ENCODE peak calls at places on chromosomes 4 and X, in six cellular contexts. One of them, this sample, is unnamed.

GRCh38 chr4:113288691-113289090 is 239.2 kb downstream of the ANK2 start:
- DNase-seq in heart left ventricle: no peak
- DNase-seq in fibroblast of mammary gland: no peak
- DNase-seq in AG10803: peak
- DNase-seq in AG09309: no peak
- DNase-seq in adrenal gland: no peak
- DNase-seq in this sample: no peak

GRCh38 chr4:46909078-46909477 is at the start of gene COX7B2:
- DNase-seq in heart left ventricle: no peak
- DNase-seq in fibroblast of mammary gland: no peak
- DNase-seq in AG10803: no peak
- DNase-seq in AG09309: no peak
- DNase-seq in adrenal gland: no peak
- DNase-seq in this sample: no peak

GRCh38 chr4:112449708-112450107 is 66.3 kb downstream of the NEUROG2 start:
- DNase-seq in heart left ventricle: no peak
- DNase-seq in fibroblast of mammary gland: no peak
- DNase-seq in AG10803: no peak
- DNase-seq in AG09309: no peak
- DNase-seq in adrenal gland: no peak
- DNase-seq in this sample: no peak

GRCh38 chr4:47704693-47705325 is 133.1 kb downstream of the CORIN start:
- DNase-seq in heart left ventricle: peak
- DNase-seq in fibroblast of mammary gland: peak
- DNase-seq in AG10803: peak
- DNase-seq in AG09309: no peak
- DNase-seq in adrenal gland: peak
- DNase-seq in this sample: no peak

GRCh38 chrX:136126371-136126770 is 21.0 kb upstream of the FHL1 start:
- DNase-seq in heart left ventricle: no peak
- DNase-seq in fibroblast of mammary gland: no peak
- DNase-seq in AG10803: no peak
- DNase-seq in AG09309: no peak
- DNase-seq in adrenal gland: no peak
- DNase-seq in this sample: no peak

GRCh38 chr4:33068539-33068938 is 2348.4 kb downstream of the PCDH7 start:
- DNase-seq in heart left ventricle: no peak
- DNase-seq in fibroblast of mammary gland: no peak
- DNase-seq in AG10803: no peak
- DNase-seq in AG09309: no peak
- DNase-seq in adrenal gland: no peak
- DNase-seq in this sample: no peak

GRCh38 chr4:177118596-177118995 is 191.1 kb upstream of the NEIL3 start:
- DNase-seq in heart left ventricle: peak
- DNase-seq in fibroblast of mammary gland: peak
- DNase-seq in AG10803: peak
- DNase-seq in AG09309: peak
- DNase-seq in adrenal gland: no peak
- DNase-seq in this sample: peak

GRCh38 chrX:68284281-68284904 is 148.9 kb downstream of the OPHN1 start:
- DNase-seq in heart left ventricle: no peak
- DNase-seq in fibroblast of mammary gland: peak
- DNase-seq in AG10803: no peak
- DNase-seq in AG09309: no peak
- DNase-seq in adrenal gland: no peak
- DNase-seq in this sample: no peak

GRCh38 chrX:112867570-112867969 is 26.9 kb upstream of the AMOT start:
- DNase-seq in heart left ventricle: no peak
- DNase-seq in fibroblast of mammary gland: no peak
- DNase-seq in AG10803: no peak
- DNase-seq in AG09309: no peak
- DNase-seq in adrenal gland: no peak
- DNase-seq in this sample: no peak

GRCh38 chr4:34091451-34091850 is 2152.9 kb downstream of the ARAP2 start:
- DNase-seq in heart left ventricle: no peak
- DNase-seq in fibroblast of mammary gland: peak
- DNase-seq in AG10803: no peak
- DNase-seq in AG09309: no peak
- DNase-seq in adrenal gland: no peak
- DNase-seq in this sample: no peak

GRCh38 chrX:110992611-110993010 is 103.4 kb upstream of the PAK3 start:
- DNase-seq in heart left ventricle: no peak
- DNase-seq in fibroblast of mammary gland: peak
- DNase-seq in AG10803: peak
- DNase-seq in AG09309: no peak
- DNase-seq in adrenal gland: peak
- DNase-seq in this sample: no peak

GRCh38 chr4:131348258-131348657 is 1800.8 kb upstream of the PCDH10 start:
- DNase-seq in heart left ventricle: no peak
- DNase-seq in fibroblast of mammary gland: no peak
- DNase-seq in AG10803: no peak
- DNase-seq in AG09309: no peak
- DNase-seq in adrenal gland: no peak
- DNase-seq in this sample: no peak

GRCh38 chrX:101257448-101258259 is 33.5 kb downstream of the TAF7L start:
- DNase-seq in heart left ventricle: no peak
- DNase-seq in fibroblast of mammary gland: peak
- DNase-seq in AG10803: peak
- DNase-seq in AG09309: no peak
- DNase-seq in adrenal gland: no peak
- DNase-seq in this sample: no peak

GRCh38 chrX:42085836-42086235 is 162.5 kb upstream of the CASK start:
- DNase-seq in heart left ventricle: no peak
- DNase-seq in fibroblast of mammary gland: no peak
- DNase-seq in AG10803: no peak
- DNase-seq in AG09309: no peak
- DNase-seq in adrenal gland: no peak
- DNase-seq in this sample: no peak

GRCh38 chr4:113278324-113278934 is 229.0 kb downstream of the ANK2 start:
- DNase-seq in heart left ventricle: peak
- DNase-seq in fibroblast of mammary gland: peak
- DNase-seq in AG10803: peak
- DNase-seq in AG09309: no peak
- DNase-seq in adrenal gland: peak
- DNase-seq in this sample: no peak

GRCh38 chrX:39144965-39145364 is 343.7 kb downstream of the MID1IP1 start:
- DNase-seq in heart left ventricle: no peak
- DNase-seq in fibroblast of mammary gland: peak
- DNase-seq in AG10803: peak
- DNase-seq in AG09309: no peak
- DNase-seq in adrenal gland: no peak
- DNase-seq in this sample: no peak

GRCh38 chrX:56113785-56114436 is 118.2 kb upstream of the KLF8 start:
- DNase-seq in heart left ventricle: no peak
- DNase-seq in fibroblast of mammary gland: no peak
- DNase-seq in AG10803: no peak
- DNase-seq in AG09309: no peak
- DNase-seq in adrenal gland: no peak
- DNase-seq in this sample: no peak

GRCh38 chrX:82031250-82031649 is 829.3 kb downstream of the SH3BGRL start:
- DNase-seq in heart left ventricle: no peak
- DNase-seq in fibroblast of mammary gland: no peak
- DNase-seq in AG10803: no peak
- DNase-seq in AG09309: no peak
- DNase-seq in adrenal gland: no peak
- DNase-seq in this sample: no peak

GRCh38 chr4:176635372-176636261 is 157.1 kb downstream of the VEGFC start:
- DNase-seq in heart left ventricle: peak
- DNase-seq in fibroblast of mammary gland: peak
- DNase-seq in AG10803: peak
- DNase-seq in AG09309: peak
- DNase-seq in adrenal gland: peak
- DNase-seq in this sample: no peak

GRCh38 chr4:7677799-7678301 is 243.1 kb upstream of the PSAPL1 start:
- DNase-seq in heart left ventricle: no peak
- DNase-seq in fibroblast of mammary gland: no peak
- DNase-seq in AG10803: no peak
- DNase-seq in AG09309: no peak
- DNase-seq in adrenal gland: no peak
- DNase-seq in this sample: no peak

GRCh38 chrX:22192419-22193086 is 80.2 kb upstream of the CBLL2 start:
- DNase-seq in heart left ventricle: peak
- DNase-seq in fibroblast of mammary gland: peak
- DNase-seq in AG10803: peak
- DNase-seq in AG09309: no peak
- DNase-seq in adrenal gland: peak
- DNase-seq in this sample: no peak

GRCh38 chrX:7146026-7146702 is 1.3 kb upstream of the STS start:
- DNase-seq in heart left ventricle: no peak
- DNase-seq in fibroblast of mammary gland: no peak
- DNase-seq in AG10803: no peak
- DNase-seq in AG09309: no peak
- DNase-seq in adrenal gland: no peak
- DNase-seq in this sample: no peak

GRCh38 chr4:98786866-98787265 is 128.5 kb upstream of the TSPAN5 start:
- DNase-seq in heart left ventricle: no peak
- DNase-seq in fibroblast of mammary gland: peak
- DNase-seq in AG10803: peak
- DNase-seq in AG09309: no peak
- DNase-seq in adrenal gland: no peak
- DNase-seq in this sample: no peak

GRCh38 chr4:2064276-2064991 is 5.3 kb downstream of the NAT8L start:
- DNase-seq in heart left ventricle: no peak
- DNase-seq in fibroblast of mammary gland: no peak
- DNase-seq in AG10803: no peak
- DNase-seq in AG09309: no peak
- DNase-seq in adrenal gland: no peak
- DNase-seq in this sample: no peak

GRCh38 chrX:121160987-121161386 is 113.6 kb downstream of the GLUD2 start:
- DNase-seq in heart left ventricle: no peak
- DNase-seq in fibroblast of mammary gland: peak
- DNase-seq in AG10803: peak
- DNase-seq in AG09309: no peak
- DNase-seq in adrenal gland: no peak
- DNase-seq in this sample: no peak

GRCh38 chrX:152915541-152916241 is 17.8 kb downstream of the ZNF185 start:
- DNase-seq in heart left ventricle: no peak
- DNase-seq in fibroblast of mammary gland: peak
- DNase-seq in AG10803: no peak
- DNase-seq in AG09309: no peak
- DNase-seq in adrenal gland: peak
- DNase-seq in this sample: peak

GRCh38 chr4:29588615-29589014 is 1131.6 kb upstream of the PCDH7 start:
- DNase-seq in heart left ventricle: no peak
- DNase-seq in fibroblast of mammary gland: peak
- DNase-seq in AG10803: no peak
- DNase-seq in AG09309: peak
- DNase-seq in adrenal gland: no peak
- DNase-seq in this sample: no peak

DNA sequence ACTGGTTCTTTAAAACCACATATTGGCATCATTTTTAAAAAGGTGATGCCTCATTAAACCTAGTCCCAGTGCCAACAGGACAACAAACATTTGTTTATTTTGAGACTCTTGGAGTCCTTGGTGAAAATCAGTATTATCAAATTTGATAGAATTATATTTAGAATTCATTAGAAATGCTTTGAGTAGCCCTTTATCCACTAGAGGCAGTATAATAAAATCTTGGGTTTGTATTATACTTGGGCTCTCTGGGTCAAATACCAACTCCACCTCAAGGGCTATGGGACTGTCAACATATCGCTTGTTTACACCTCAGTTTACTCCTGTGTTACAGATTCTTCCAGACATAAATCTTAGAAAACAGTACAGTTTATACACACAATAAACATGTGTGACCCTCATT is 335.7 kb upstream of the FSTL5 start:
- DNase-seq in heart left ventricle: no peak
- DNase-seq in fibroblast of mammary gland: no peak
- DNase-seq in AG10803: no peak
- DNase-seq in AG09309: no peak
- DNase-seq in adrenal gland: no peak
- DNase-seq in this sample: no peak
- TF ChIP-seq CTCF in heart left ventricle: peak
- TF ChIP-seq CTCF in fibroblast of mammary gland: peak
- TF ChIP-seq CTCF in AG10803: peak
- TF ChIP-seq CTCF in AG09309: peak
- TF ChIP-seq CTCF in adrenal gland: no peak
- TF ChIP-seq CTCF in this sample: no peak

GRCh38 chr4:55397024-55397520 is 1.3 kb downstream of the TMEM165 start:
- DNase-seq in heart left ventricle: no peak
- DNase-seq in fibroblast of mammary gland: peak
- DNase-seq in AG10803: no peak
- DNase-seq in AG09309: no peak
- DNase-seq in adrenal gland: peak
- DNase-seq in this sample: no peak

GRCh38 chr4:55398966-55399365 is 3.2 kb downstream of the TMEM165 start:
- DNase-seq in heart left ventricle: no peak
- DNase-seq in fibroblast of mammary gland: peak
- DNase-seq in AG10803: no peak
- DNase-seq in AG09309: no peak
- DNase-seq in adrenal gland: no peak
- DNase-seq in this sample: no peak

GRCh38 chr4:55398461-55398860 is 2.7 kb downstream of the TMEM165 start:
- DNase-seq in heart left ventricle: no peak
- DNase-seq in fibroblast of mammary gland: peak
- DNase-seq in AG10803: peak
- DNase-seq in AG09309: no peak
- DNase-seq in adrenal gland: no peak
- DNase-seq in this sample: no peak

GRCh38 chr4:55397521-55398321 is 2.0 kb downstream of the TMEM165 start:
- DNase-seq in heart left ventricle: no peak
- DNase-seq in fibroblast of mammary gland: peak
- DNase-seq in AG10803: peak
- DNase-seq in AG09309: peak
- DNase-seq in adrenal gland: no peak
- DNase-seq in this sample: peak

GRCh38 chr4:55399581-55399980 is 3.8 kb downstream of the TMEM165 start:
- DNase-seq in heart left ventricle: no peak
- DNase-seq in fibroblast of mammary gland: no peak
- DNase-seq in AG10803: no peak
- DNase-seq in AG09309: no peak
- DNase-seq in adrenal gland: no peak
- DNase-seq in this sample: no peak
- H3K4me3 ChIP-seq in heart left ventricle: no peak
- H3K4me3 ChIP-seq in fibroblast of mammary gland: no peak
- H3K4me3 ChIP-seq in AG10803: no peak
- H3K4me3 ChIP-seq in AG09309: no peak
- H3K4me3 ChIP-seq in adrenal gland: no peak
- H3K4me3 ChIP-seq in this sample: peak

GRCh38 chr4:44578954-44579353 is 72.5 kb downstream of the YIPF7 start:
- DNase-seq in heart left ventricle: no peak
- DNase-seq in fibroblast of mammary gland: no peak
- DNase-seq in AG10803: no peak
- DNase-seq in AG09309: no peak
- DNase-seq in adrenal gland: no peak
- DNase-seq in this sample: no peak

GRCh38 chr4:44580231-44580630 is 71.2 kb downstream of the YIPF7 start:
- DNase-seq in heart left ventricle: no peak
- DNase-seq in fibroblast of mammary gland: no peak
- DNase-seq in AG10803: no peak
- DNase-seq in AG09309: no peak
- DNase-seq in adrenal gland: no peak
- DNase-seq in this sample: no peak

GRCh38 chr4:44583393-44583792 is 68.0 kb downstream of the YIPF7 start:
- DNase-seq in heart left ventricle: no peak
- DNase-seq in fibroblast of mammary gland: no peak
- DNase-seq in AG10803: no peak
- DNase-seq in AG09309: no peak
- DNase-seq in adrenal gland: no peak
- DNase-seq in this sample: no peak
- TF ChIP-seq CTCF in heart left ventricle: no peak
- TF ChIP-seq CTCF in fibroblast of mammary gland: no peak
- TF ChIP-seq CTCF in AG10803: no peak
- TF ChIP-seq CTCF in AG09309: no peak
- TF ChIP-seq CTCF in adrenal gland: no peak
- TF ChIP-seq CTCF in this sample: no peak

GRCh38 chr4:132488555-132488954 is 660.5 kb upstream of the PCDH10 start:
- DNase-seq in heart left ventricle: no peak
- DNase-seq in fibroblast of mammary gland: no peak
- DNase-seq in AG10803: no peak
- DNase-seq in AG09309: no peak
- DNase-seq in adrenal gland: no peak
- DNase-seq in this sample: no peak
- H3K4me3 ChIP-seq in heart left ventricle: no peak
- H3K4me3 ChIP-seq in fibroblast of mammary gland: no peak
- H3K4me3 ChIP-seq in AG10803: no peak
- H3K4me3 ChIP-seq in AG09309: no peak
- H3K4me3 ChIP-seq in adrenal gland: no peak
- H3K4me3 ChIP-seq in this sample: no peak

This sample was measured in AG04449.